ENCODE peak calls at places on chromosome 22, in six cellular contexts. One of them, this sample, is unnamed.

GRCh38 chr22:32341122-32341740 is 16.4 kb upstream of the RFPL3 start:
- DNase-seq in neuronal stem cell: peak; percentile 63
- DNase-seq in H1: no peak
- DNase-seq in IMR-90: no peak
- DNase-seq in trophoblast cell: no peak
- DNase-seq in mesenchymal stem cell: no peak
- DNase-seq in this sample: no peak

GRCh38 chr22:17074648-17075002 is 10.2 kb upstream of the IL17RA start:
- DNase-seq in neuronal stem cell: no peak
- DNase-seq in H1: no peak
- DNase-seq in trophoblast cell: no peak
- DNase-seq in mesenchymal stem cell: no peak
- DNase-seq in IMR-90: peak; percentile 40
- DNase-seq in this sample: no peak

GRCh38 chr22:38316340-38317236 is 645 bp downstream of the CSNK1E start:
- DNase-seq in trophoblast cell: peak; percentile 48
- DNase-seq in IMR-90: peak; percentile 51
- DNase-seq in H1: no peak
- DNase-seq in neuronal stem cell: no peak
- DNase-seq in mesenchymal stem cell: peak; percentile 74
- DNase-seq in this sample: no peak

GRCh38 chr22:42719656-42720262 is 911 bp downstream of the A4GALT start:
- DNase-seq in neuronal stem cell: no peak
- DNase-seq in trophoblast cell: peak; percentile 46
- DNase-seq in mesenchymal stem cell: peak; percentile 24
- DNase-seq in H1: no peak
- DNase-seq in IMR-90: no peak
- DNase-seq in this sample: no peak

GRCh38 chr22:30250713-30251267 is 4.2 kb upstream of the LIF start:
- DNase-seq in trophoblast cell: no peak
- DNase-seq in H1: no peak
- DNase-seq in IMR-90: peak; percentile 86
- DNase-seq in neuronal stem cell: no peak
- DNase-seq in mesenchymal stem cell: peak; percentile 46
- DNase-seq in this sample: no peak

GRCh38 chr22:37358917-37359316 is 68.4 kb downstream of the ELFN2 start:
- DNase-seq in mesenchymal stem cell: no peak
- DNase-seq in trophoblast cell: no peak
- DNase-seq in IMR-90: peak; percentile 39
- DNase-seq in H1: no peak
- DNase-seq in neuronal stem cell: no peak
- DNase-seq in this sample: no peak

GRCh38 chr22:35627267-35628041 is 10.3 kb upstream of the MB start:
- DNase-seq in mesenchymal stem cell: peak; percentile 97
- DNase-seq in trophoblast cell: peak; percentile 62
- DNase-seq in H1: peak; percentile 63
- DNase-seq in IMR-90: peak; percentile 90
- DNase-seq in neuronal stem cell: peak; percentile 52
- DNase-seq in this sample: peak; percentile 84

GRCh38 chr22:22716136-22716535 is 71.7 kb downstream of the GGTLC2 start:
- DNase-seq in trophoblast cell: no peak
- DNase-seq in neuronal stem cell: no peak
- DNase-seq in IMR-90: no peak
- DNase-seq in mesenchymal stem cell: no peak
- DNase-seq in H1: no peak
- DNase-seq in this sample: no peak

GRCh38 chr22:50503475-50504145 is 3.9 kb downstream of the LMF2 start:
- DNase-seq in neuronal stem cell: no peak
- DNase-seq in IMR-90: no peak
- DNase-seq in H1: no peak
- DNase-seq in mesenchymal stem cell: no peak
- DNase-seq in trophoblast cell: no peak
- DNase-seq in this sample: peak; percentile 34

GRCh38 chr22:42596376-42596775 is 18.3 kb downstream of the POLDIP3 start:
- DNase-seq in IMR-90: no peak
- DNase-seq in neuronal stem cell: no peak
- DNase-seq in trophoblast cell: no peak
- DNase-seq in mesenchymal stem cell: peak; percentile 42
- DNase-seq in H1: no peak
- DNase-seq in this sample: no peak

GRCh38 chr22:36671398-36671797 is 32.2 kb downstream of the CACNG2 start:
- DNase-seq in neuronal stem cell: no peak
- DNase-seq in mesenchymal stem cell: no peak
- DNase-seq in H1: no peak
- DNase-seq in trophoblast cell: no peak
- DNase-seq in IMR-90: no peak
- DNase-seq in this sample: no peak

GRCh38 chr22:48920776-48921241 is 906.9 kb downstream of the BRD1 start:
- DNase-seq in mesenchymal stem cell: no peak
- DNase-seq in neuronal stem cell: no peak
- DNase-seq in H1: no peak
- DNase-seq in IMR-90: no peak
- DNase-seq in trophoblast cell: no peak
- DNase-seq in this sample: peak; percentile 17

GRCh38 chr22:19432092-19432844 is at the start of gene MRPL40:
- DNase-seq in neuronal stem cell: peak; percentile 81
- DNase-seq in IMR-90: peak; percentile 93
- DNase-seq in H1: no peak
- DNase-seq in mesenchymal stem cell: peak; percentile 94
- DNase-seq in trophoblast cell: peak; percentile 94
- DNase-seq in this sample: peak; percentile 83

GRCh38 chr22:19429950-19430889 is 1.3 kb downstream of the HIRA start:
- DNase-seq in IMR-90: peak; percentile 78
- DNase-seq in neuronal stem cell: no peak
- DNase-seq in trophoblast cell: no peak
- DNase-seq in mesenchymal stem cell: peak; percentile 73
- DNase-seq in H1: no peak
- DNase-seq in this sample: no peak

GRCh38 chr22:19434829-19435580 is 2.7 kb downstream of the MRPL40 start:
- DNase-seq in IMR-90: no peak
- DNase-seq in neuronal stem cell: no peak
- DNase-seq in H1: no peak
- DNase-seq in trophoblast cell: no peak
- DNase-seq in mesenchymal stem cell: no peak
- DNase-seq in this sample: no peak

GRCh38 chr22:19431641-19432091 is at the start of gene HIRA:
- DNase-seq in neuronal stem cell: peak; percentile 86
- DNase-seq in H1: no peak
- DNase-seq in trophoblast cell: peak; percentile 84
- DNase-seq in mesenchymal stem cell: peak; percentile 85
- DNase-seq in IMR-90: peak; percentile 66
- DNase-seq in this sample: peak; percentile 72

DNA sequence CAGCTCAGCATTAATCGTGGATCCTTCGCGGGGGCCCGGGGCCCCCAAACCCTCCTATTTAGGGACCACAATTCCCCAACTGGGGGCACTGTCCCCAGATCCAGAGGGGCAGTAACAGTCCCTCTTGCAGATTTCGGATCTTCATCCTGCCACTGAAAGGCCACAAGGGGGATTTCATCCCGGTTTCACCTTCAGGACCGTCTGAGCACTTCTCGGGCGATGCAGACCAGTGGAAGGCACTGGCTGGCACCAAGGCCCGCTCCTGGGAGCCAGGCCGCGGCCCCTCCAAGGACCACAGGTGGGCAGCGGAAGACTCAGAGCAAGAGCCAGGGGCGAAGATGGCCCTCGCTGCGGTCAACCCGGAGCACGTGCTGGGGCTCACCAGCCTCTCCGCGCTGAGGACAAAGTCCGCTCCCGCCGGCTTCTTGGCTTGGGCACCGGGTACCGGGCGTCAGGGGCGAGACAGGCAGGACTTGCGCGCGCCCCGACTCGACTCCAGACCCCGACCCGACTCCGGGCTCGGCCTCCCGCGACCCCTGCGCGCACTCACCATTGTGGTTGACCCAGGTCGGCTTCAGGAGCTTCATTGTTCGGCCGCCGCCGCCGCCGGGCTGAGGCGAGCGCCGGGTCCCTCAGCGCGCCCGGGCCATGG is 517 bp downstream of the HIRA start:
- DNase-seq in trophoblast cell: peak; percentile 27
- DNase-seq in H1: no peak
- DNase-seq in IMR-90: peak; percentile 19
- DNase-seq in neuronal stem cell: peak; percentile 39
- DNase-seq in mesenchymal stem cell: peak; percentile 59
- DNase-seq in this sample: peak; percentile 51
- H3K4ac ChIP-seq in trophoblast cell: peak overlapping the region; percentile 100
- H3K4ac ChIP-seq in H1: peak overlapping the region; percentile 47
- H3K4ac ChIP-seq in IMR-90: peak overlapping the region; percentile 15
- H3K4ac ChIP-seq in neuronal stem cell: no peak overlapping the region
- H3K4ac ChIP-seq in mesenchymal stem cell: peak overlapping the region; percentile 3
- H3K4ac ChIP-seq in this sample: no peak overlapping the region

DNA sequence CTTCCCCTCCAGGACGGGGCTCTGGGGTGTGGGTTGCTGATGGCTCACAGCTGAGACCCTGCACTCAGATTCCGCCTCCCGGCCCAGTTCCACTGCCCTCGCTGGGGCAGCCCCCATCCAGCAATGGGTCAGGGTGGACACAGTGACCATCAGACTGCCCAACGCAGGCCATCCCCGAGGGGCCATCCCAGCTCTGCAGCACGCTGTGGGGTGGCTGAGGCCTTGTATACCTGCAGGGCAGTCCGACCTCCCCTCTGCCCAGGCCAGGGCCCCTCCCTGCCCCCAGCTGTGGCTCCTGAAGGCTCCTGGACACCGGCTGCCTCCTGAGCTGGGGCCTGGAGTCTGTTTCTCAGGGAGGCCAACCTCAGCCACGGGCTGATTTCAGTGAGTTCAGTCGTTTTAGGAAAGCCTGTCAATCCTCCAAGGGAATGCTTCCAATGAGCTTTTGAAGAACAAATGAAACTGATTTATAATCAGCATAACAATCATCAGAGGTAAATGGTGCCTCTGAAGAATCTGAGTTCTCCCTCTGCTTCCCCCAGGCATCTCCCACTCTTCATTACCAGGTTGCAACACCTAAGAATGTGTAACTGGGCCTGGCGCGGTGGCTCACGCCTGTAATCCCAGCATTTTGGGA is 95.1 kb downstream of the CELSR1 start:
- DNase-seq in trophoblast cell: no peak
- DNase-seq in IMR-90: no peak
- DNase-seq in neuronal stem cell: no peak
- DNase-seq in mesenchymal stem cell: no peak
- DNase-seq in H1: no peak
- DNase-seq in this sample: no peak
- H4K91ac ChIP-seq in trophoblast cell: no peak overlapping the region
- H4K91ac ChIP-seq in IMR-90: no peak overlapping the region
- H4K91ac ChIP-seq in neuronal stem cell: no peak overlapping the region
- H4K91ac ChIP-seq in mesenchymal stem cell: no peak overlapping the region
- H4K91ac ChIP-seq in H1: peak overlapping the region; percentile 40
- H4K91ac ChIP-seq in this sample: no peak overlapping the region

GRCh38 chr22:18079706-18080230 is 2.0 kb downstream of the PEX26 start:
- DNase-seq in trophoblast cell: no peak
- DNase-seq in IMR-90: no peak
- DNase-seq in H1: no peak
- DNase-seq in neuronal stem cell: no peak
- DNase-seq in mesenchymal stem cell: no peak
- DNase-seq in this sample: no peak

GRCh38 chr22:18077639-18078328 is at the start of gene PEX26:
- DNase-seq in IMR-90: peak; percentile 95
- DNase-seq in H1: peak; percentile 81
- DNase-seq in mesenchymal stem cell: peak; percentile 96
- DNase-seq in neuronal stem cell: peak; percentile 88
- DNase-seq in trophoblast cell: peak; percentile 94
- DNase-seq in this sample: peak; percentile 95

GRCh38 chr22:18077087-18077638 is 627 bp upstream of the PEX26 start:
- DNase-seq in neuronal stem cell: no peak
- DNase-seq in mesenchymal stem cell: no peak
- DNase-seq in trophoblast cell: no peak
- DNase-seq in IMR-90: no peak
- DNase-seq in H1: no peak
- DNase-seq in this sample: no peak

GRCh38 chr22:18076060-18076497 is 1.7 kb upstream of the PEX26 start:
- DNase-seq in H1: no peak
- DNase-seq in neuronal stem cell: peak; percentile 79
- DNase-seq in trophoblast cell: peak; percentile 99
- DNase-seq in mesenchymal stem cell: peak; percentile 89
- DNase-seq in IMR-90: peak; percentile 91
- DNase-seq in this sample: peak; percentile 59

DNA sequence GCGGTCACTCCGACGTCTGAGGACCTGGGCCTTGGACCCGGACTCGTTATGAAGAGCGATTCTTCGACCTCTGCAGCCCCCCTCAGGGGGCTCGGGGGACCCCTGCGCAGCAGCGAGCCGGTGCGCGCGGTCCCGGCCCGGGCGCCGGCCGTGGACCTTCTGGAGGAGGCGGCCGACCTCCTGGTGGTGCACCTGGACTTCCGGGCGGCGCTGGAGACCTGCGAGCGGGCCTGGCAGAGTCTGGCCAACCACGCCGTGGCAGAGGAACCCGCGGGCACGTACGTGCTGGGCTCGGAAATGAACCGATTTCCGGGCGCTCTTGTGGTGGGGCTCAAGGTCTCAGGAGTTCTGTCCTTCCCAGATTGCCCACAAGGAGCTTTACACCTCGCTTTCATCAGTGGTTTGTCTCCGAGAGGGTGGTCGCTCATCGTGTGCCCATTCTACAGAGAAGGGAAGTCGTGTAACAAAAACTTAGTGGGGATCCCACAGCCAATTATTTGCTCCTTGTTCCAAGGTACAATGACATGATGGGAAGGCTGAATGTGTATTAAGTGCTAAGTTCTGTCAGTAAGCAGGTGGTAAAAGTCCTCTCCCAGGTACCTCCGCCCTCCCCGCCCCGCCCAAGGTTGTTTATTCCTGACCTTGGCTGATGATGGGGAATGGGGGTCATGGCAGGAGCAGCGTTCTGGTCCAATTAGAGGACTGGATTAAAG is 695 bp downstream of the PEX26 start:
- DNase-seq in neuronal stem cell: no peak
- DNase-seq in mesenchymal stem cell: peak; percentile 49
- DNase-seq in trophoblast cell: peak; percentile 45
- DNase-seq in IMR-90: peak; percentile 19
- DNase-seq in H1: no peak
- DNase-seq in this sample: peak; percentile 38
- H3K4ac ChIP-seq in neuronal stem cell: peak overlapping the region; percentile 38
- H3K4ac ChIP-seq in mesenchymal stem cell: no peak overlapping the region
- H3K4ac ChIP-seq in trophoblast cell: peak overlapping the region; percentile 89
- H3K4ac ChIP-seq in IMR-90: peak overlapping the region; percentile 88
- H3K4ac ChIP-seq in H1: no peak overlapping the region
- H3K4ac ChIP-seq in this sample: no peak overlapping the region

DNA sequence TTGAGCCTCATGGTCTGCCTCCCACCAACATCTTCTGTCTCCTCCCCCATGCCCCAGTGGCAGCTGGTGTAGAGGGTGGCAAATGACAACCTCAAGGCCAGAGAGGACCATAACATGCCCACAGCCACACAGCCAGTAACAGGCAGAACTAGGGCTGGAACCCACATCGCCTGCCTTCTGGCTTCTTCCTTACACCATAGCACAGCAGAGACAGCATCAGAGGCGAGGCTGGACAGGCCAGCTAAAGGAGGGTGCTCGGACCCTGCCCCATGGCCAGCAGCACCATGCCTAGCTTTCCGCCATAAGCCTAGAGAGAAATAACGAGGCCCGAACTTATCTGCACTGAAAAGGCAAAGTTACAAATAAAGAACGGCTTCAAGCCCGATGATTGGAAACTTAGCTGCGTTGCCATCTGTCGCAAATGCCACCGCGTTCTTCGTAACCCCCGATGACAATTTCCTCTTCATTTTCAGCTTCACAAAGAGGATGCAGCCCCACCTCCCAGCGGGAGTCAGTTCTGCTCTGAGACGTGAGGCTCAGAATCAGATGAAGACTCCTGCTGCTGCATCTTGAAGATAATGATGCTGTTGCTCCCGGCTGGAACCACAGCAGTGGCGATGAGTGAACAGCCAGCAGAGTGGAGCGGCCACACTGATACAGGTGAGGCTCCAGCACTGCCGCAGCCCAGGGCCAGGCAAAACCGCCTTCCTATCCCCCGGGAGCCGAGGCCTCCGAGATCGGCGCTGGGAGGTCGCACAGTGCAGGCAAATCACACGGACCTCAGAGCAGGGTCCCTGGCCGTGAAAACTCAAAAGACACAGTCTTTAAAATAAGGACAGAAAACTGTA is 73.8 kb upstream of the RTL6 start:
- DNase-seq in H1: no peak
- DNase-seq in IMR-90: no peak
- DNase-seq in mesenchymal stem cell: no peak
- DNase-seq in trophoblast cell: no peak
- DNase-seq in neuronal stem cell: no peak
- DNase-seq in this sample: no peak
- H4K91ac ChIP-seq in H1: no peak overlapping the region
- H4K91ac ChIP-seq in IMR-90: no peak overlapping the region
- H4K91ac ChIP-seq in mesenchymal stem cell: no peak overlapping the region
- H4K91ac ChIP-seq in trophoblast cell: no peak overlapping the region
- H4K91ac ChIP-seq in neuronal stem cell: no peak overlapping the region
- H4K91ac ChIP-seq in this sample: no peak overlapping the region

This sample was measured in H9.